ENCODE peak calls at places on chromosomes 16 and 17, in nine cellular contexts. T is fibroblast of the aortic adventitia; F is AG10803; M is prostate gland; O is Panc1; C is skeletal muscle cell; G is fibroblast of pulmonary artery; P is lung; D is effector memory CD4-positive, alpha-beta T cell. B is an unnamed sample.

GRCh38 chr17:57110152-57110542 is 25.1 kb downstream of the AKAP1 start:
- DNase-seq in P (no peak), D (no peak), G (no peak), O (no peak), M (no peak), T (no peak), F (no peak), C (no peak), B (no peak)

GRCh38 chr17:58060596-58061191 is 22.5 kb upstream of the DYNLL2 start:
- DNase-seq in P (peak; percentile 29), D (no peak), C (no peak), O (no peak), F (peak; percentile 15), M (peak; percentile 69), T (peak; percentile 15), G (peak; percentile 42), B (no peak)

GRCh38 chr16:83769397-83770008 is 38.3 kb upstream of the HSBP1 start:
- DNase-seq in F (no peak), P (no peak), T (no peak), D (no peak), C (no peak), O (no peak), M (no peak), G (no peak), B (no peak)

GRCh38 chr16:74321356-74321755 is 24.7 kb downstream of the PSMD7 start:
- DNase-seq in T (no peak), D (no peak), O (no peak), G (no peak), C (no peak), M (peak; percentile 43), F (peak; percentile 23), P (no peak), B (no peak)

GRCh38 chr16:12572316-12572985 is 231.2 kb downstream of the CPPED1 start:
- DNase-seq in F (no peak), G (no peak), T (no peak), M (no peak), O (no peak), P (no peak), D (no peak), C (no peak), B (no peak)

GRCh38 chr17:45224671-45225050 is 3.0 kb downstream of the FMNL1 start:
- DNase-seq in G (no peak), F (no peak), M (no peak), O (no peak), D (no peak), C (no peak), P (no peak), T (no peak), B (no peak)

GRCh38 chr16:54875443-54875842 is 55.2 kb upstream of the IRX5 start:
- DNase-seq in G (no peak), D (no peak), F (peak; percentile 8), C (no peak), T (no peak), O (no peak), M (no peak), P (no peak), B (no peak)

GRCh38 chr16:14338236-14338635 is 267.1 kb downstream of the MRTFB start:
- DNase-seq in M (no peak), P (no peak), T (no peak), C (no peak), G (no peak), F (no peak), O (no peak), D (no peak), B (no peak)

GRCh38 chr16:15532825-15533224 is 98.4 kb downstream of the BMERB1 start:
- DNase-seq in F (no peak), P (no peak), C (no peak), D (no peak), O (no peak), T (no peak), M (no peak), G (no peak), B (no peak)

GRCh38 chr17:39192901-39193300 is 4.6 kb downstream of the CACNB1 start:
- DNase-seq in O (no peak), T (no peak), M (no peak), C (no peak), P (no peak), G (no peak), D (no peak), F (no peak), B (no peak)

GRCh38 chr17:66508896-66509843 is 206.8 kb downstream of the PRKCA start:
- DNase-seq in D (peak; percentile 3), T (peak; percentile 96), G (peak; percentile 77), O (peak; percentile 60), C (peak; percentile 84), F (peak; percentile 88), P (peak; percentile 64), M (peak; percentile 91), B (no peak)

GRCh38 chr16:88078111-88078775 is 127.0 kb downstream of the BANP start:
- DNase-seq in T (no peak), P (no peak), C (no peak), D (no peak), M (no peak), G (no peak), O (no peak), F (no peak), B (no peak)

GRCh38 chr17:76524598-76525512 is 12.7 kb downstream of the CYGB start:
- DNase-seq in O (no peak), M (no peak), T (peak; percentile 70), P (peak; percentile 52), C (peak; percentile 48), D (no peak), F (peak; percentile 62), G (peak; percentile 76), B (no peak)

GRCh38 chr17:49681336-49681735 is 3.4 kb upstream of the SPOP start:
- DNase-seq in P (no peak), G (no peak), F (no peak), T (no peak), O (no peak), C (no peak), M (no peak), D (no peak), B (no peak)

GRCh38 chr17:76983075-76983411 is 114.8 kb downstream of the MGAT5B start:
- DNase-seq in F (no peak), G (no peak), D (no peak), T (no peak), O (no peak), C (no peak), P (no peak), M (no peak), B (no peak)

GRCh38 chr17:30191072-30191471 is 44.4 kb downstream of the SLC6A4 start:
- DNase-seq in O (no peak), D (no peak), C (no peak), T (no peak), F (no peak), M (no peak), G (no peak), P (no peak), B (no peak)

GRCh38 chr17:4859816-4860625 is 26.9 kb downstream of the MINK1 start:
- DNase-seq in P (no peak), D (no peak), F (no peak), M (no peak), O (no peak), C (no peak), G (peak; percentile 33), T (peak; percentile 22), B (no peak)

GRCh38 chr17:8235676-8236075 is 12.2 kb downstream of the CTC1 start:
- DNase-seq in C (no peak), F (no peak), D (no peak), M (no peak), T (no peak), O (no peak), P (no peak), G (no peak), B (no peak)

GRCh38 chr16:19083670-19084069 is 16.3 kb downstream of the COQ7 start:
- DNase-seq in T (no peak), P (no peak), D (no peak), O (no peak), M (no peak), C (no peak), F (no peak), G (no peak), B (no peak)

GRCh38 chr16:13343981-13344380 is 442.6 kb downstream of the SHISA9 start:
- DNase-seq in P (no peak), D (no peak), C (no peak), O (no peak), G (no peak), F (peak; percentile 9), T (no peak), M (no peak), B (no peak)

GRCh38 chr16:23836078-23836403 is 258 bp downstream of the PRKCB start:
- DNase-seq in P (no peak), G (no peak), O (no peak), F (no peak), D (no peak), M (no peak), T (no peak), C (no peak), B (no peak)
- H3K4me3 ChIP-seq in P (peak overlapping the region; percentile 47), G (no peak overlapping the region), O (no peak overlapping the region), F (no peak overlapping the region), D (peak overlapping the region; percentile 88), M (peak overlapping the region; percentile 34), T (no peak overlapping the region), C (peak overlapping the region; percentile 23), B (peak overlapping the region; percentile 14)

GRCh38 chr17:78316115-78316866 is 43.6 kb downstream of the SOCS3 start:
- DNase-seq in P (no peak), C (no peak), D (no peak), O (no peak), M (no peak), F (no peak), G (no peak), T (no peak), B (no peak)
- H3K4me3 ChIP-seq in P (no peak overlapping the region), C (peak overlapping the region; percentile 6), D (no peak overlapping the region), O (no peak overlapping the region), M (no peak overlapping the region), F (peak overlapping the region; percentile 47), G (peak overlapping the region; percentile 24), T (peak overlapping the region; percentile 10), B (no peak overlapping the region)

GRCh38 chr16:68833251-68833650 is 10.1 kb upstream of the TANGO6 start:
- DNase-seq in T (no peak), G (no peak), M (no peak), O (no peak), C (no peak), D (no peak), F (no peak), P (no peak), B (no peak)
- H3K4me3 ChIP-seq in T (no peak overlapping the region), G (no peak overlapping the region), M (no peak overlapping the region), O (no peak overlapping the region), C (no peak overlapping the region), D (no peak overlapping the region), F (no peak overlapping the region), P (no peak overlapping the region), B (no peak overlapping the region)

DNA sequence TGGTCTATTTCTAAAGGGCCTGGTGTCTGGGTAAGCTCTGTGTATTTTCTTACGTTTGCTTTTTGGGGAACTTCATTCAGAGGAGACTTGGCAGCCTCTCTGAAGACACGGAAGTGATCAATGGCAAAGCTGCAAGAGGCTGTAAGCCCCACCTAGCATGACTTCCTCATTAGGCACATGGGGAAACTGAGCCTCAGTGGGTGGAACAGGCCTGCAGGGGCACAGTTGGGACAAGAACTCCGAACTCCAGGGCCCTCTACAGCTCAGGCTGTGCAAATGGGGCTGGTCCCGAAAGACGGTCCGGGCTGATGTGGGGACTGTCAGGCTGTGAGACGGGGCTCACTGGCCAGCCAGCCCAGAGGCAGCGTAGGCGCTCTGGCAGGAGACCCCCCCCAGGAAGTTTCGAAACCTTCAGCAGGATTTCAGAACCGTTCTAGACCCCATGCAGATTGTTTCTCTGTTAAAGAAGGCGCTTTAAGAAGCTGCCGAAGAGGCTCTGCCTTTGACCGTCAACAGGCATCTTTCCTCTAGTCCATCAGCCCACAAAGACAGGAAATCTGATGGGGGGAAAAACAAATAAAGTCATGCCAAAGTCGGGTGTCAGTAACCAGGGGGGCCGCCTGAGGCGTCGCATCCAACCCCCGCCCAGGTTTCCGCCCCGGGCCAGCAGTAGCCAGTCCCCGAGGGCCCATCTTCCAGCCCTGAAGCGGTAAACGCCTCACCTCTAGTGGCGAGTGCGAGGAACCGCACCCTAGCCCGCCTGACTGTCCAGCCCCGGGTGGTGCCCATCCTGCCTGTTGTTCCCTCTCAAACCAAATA is 79.8 kb upstream of the TBC1D3K start:
- DNase-seq in M (peak; percentile 30), T (peak; percentile 34), P (peak; percentile 65), C (peak; percentile 9), D (no peak), O (no peak), G (peak; percentile 54), F (peak; percentile 53), B (peak; percentile 38)
- H3K4me3 ChIP-seq in M (no peak overlapping the region), T (no peak overlapping the region), P (no peak overlapping the region), C (peak overlapping the region; percentile 23), D (no peak overlapping the region), O (no peak overlapping the region), G (peak overlapping the region; percentile 14), F (peak overlapping the region; percentile 30), B (peak overlapping the region; percentile 6)